ENCODE peak calls at places on chromosomes 16 and 17, in six cellular contexts. U is left colon, S is NCI-H1436, A is H7, T is heart right ventricle, N is left cardiac atrium. Q is an unnamed sample.
A peak's percentile ranks its signal among the peaks of the same experiment; 100 is the strongest.

GRCh38 chr17:979539-980405 is at the start of gene NXN:
- DNase-seq in N (peak; percentile 88), T (peak; percentile 85), U (peak; percentile 72), A (peak; percentile 99), S (peak; percentile 59), Q (peak; percentile 91)

GRCh38 chr17:64319531-64319930 is 56.5 kb upstream of the TEX2 start:
- DNase-seq in S (no peak), N (no peak), U (no peak), T (no peak), A (no peak), Q (no peak)

GRCh38 chr17:81404557-81405165 is 9.4 kb downstream of the BAHCC1 start:
- DNase-seq in N (no peak), A (no peak), U (no peak), S (no peak), T (no peak), Q (no peak)

GRCh38 chr16:675884-676564 is 553 bp downstream of the RHBDL1 start:
- DNase-seq in N (no peak), S (no peak), A (no peak), T (no peak), U (no peak), Q (no peak)

GRCh38 chr16:52436646-52437645 is 110.0 kb downstream of the TOX3 start:
- DNase-seq in A (no peak), S (no peak), U (no peak), N (no peak), T (no peak), Q (no peak)

GRCh38 chr17:82419471-82419995 is 1.1 kb upstream of the OGFOD3 start:
- DNase-seq in S (no peak), T (no peak), N (no peak), U (no peak), A (no peak), Q (no peak)

GRCh38 chr17:59284317-59284716 is 47.1 kb upstream of the YPEL2 start:
- DNase-seq in S (no peak), T (no peak), U (no peak), A (no peak), N (no peak), Q (no peak)

GRCh38 chr17:8875957-8876356 is 8.5 kb upstream of the PIK3R6 start:
- DNase-seq in S (no peak), U (no peak), A (peak; percentile 68), T (no peak), N (no peak), Q (no peak)

GRCh38 chr16:87483481-87483880 is 9.3 kb downstream of the ZCCHC14 start:
- DNase-seq in U (no peak), N (no peak), A (no peak), S (no peak), T (no peak), Q (no peak)

GRCh38 chr17:33369876-33370275 is 76.8 kb upstream of the ASIC2 start:
- DNase-seq in A (no peak), U (no peak), T (no peak), N (no peak), S (no peak), Q (no peak)

GRCh38 chr16:57653936-57654335 is 14.2 kb upstream of the ADGRG3 start:
- DNase-seq in U (no peak), N (no peak), T (no peak), A (peak; percentile 71), S (no peak), Q (no peak)

GRCh38 chr16:14957576-14958322 is 17.1 kb upstream of the PDXDC1 start:
- DNase-seq in U (no peak), S (no peak), A (peak; percentile 45), T (no peak), N (no peak), Q (peak; percentile 83)

GRCh38 chr17:13435230-13435629 is 166.5 kb downstream of the HS3ST3A1 start:
- DNase-seq in A (no peak), N (no peak), T (no peak), U (no peak), S (no peak), Q (no peak)

GRCh38 chr17:29241015-29241963 is 5.4 kb upstream of the CRYBA1 start:
- DNase-seq in S (no peak), T (no peak), N (peak; percentile 60), U (no peak), A (peak; percentile 66), Q (no peak)

GRCh38 chr16:54291107-54291980 is 4.8 kb upstream of the IRX3 start:
- DNase-seq in A (peak; percentile 74), S (no peak), U (no peak), N (no peak), T (no peak), Q (no peak)

GRCh38 chr16:23803591-23804123 is 32.1 kb upstream of the PRKCB start:
- DNase-seq in N (peak; percentile 42), U (peak; percentile 72), T (peak; percentile 23), S (peak; percentile 40), A (peak; percentile 75), Q (peak; percentile 88)

GRCh38 chr17:30517786-30518185 is 40.6 kb downstream of the GOSR1 start:
- DNase-seq in U (no peak), N (no peak), A (no peak), S (no peak), T (no peak), Q (no peak)

GRCh38 chr16:61409604-61410003 is 626.6 kb downstream of the CDH8 start:
- DNase-seq in S (no peak), T (no peak), A (no peak), U (no peak), N (no peak), Q (no peak)

GRCh38 chr17:17538417-17539391 is 42.5 kb upstream of the RASD1 start:
- DNase-seq in N (no peak), S (peak; percentile 59), A (no peak), U (peak; percentile 73), T (no peak), Q (peak; percentile 61)

GRCh38 chr17:1460233-1460632 is 4.2 kb upstream of the CRK start:
- DNase-seq in A (peak; percentile 41), T (peak; percentile 83), U (peak; percentile 86), N (peak; percentile 80), S (no peak), Q (peak; percentile 88)

GRCh38 chr16:7998789-7999453 is 591.4 kb downstream of the TMEM114 start:
- DNase-seq in N (no peak), S (no peak), T (no peak), A (no peak), U (no peak), Q (no peak)

GRCh38 chr17:61324540-61324868 is 75.1 kb upstream of the TBX2 start:
- DNase-seq in T (no peak), S (no peak), A (no peak), U (no peak), N (no peak), Q (no peak)

GRCh38 chr17:78677303-78678219 is 100.4 kb upstream of the DNAH17 start:
- DNase-seq in S (no peak), U (no peak), N (no peak), A (no peak), T (no peak), Q (no peak)

GRCh38 chr16:14300631-14301149 is 229.6 kb downstream of the MRTFB start:
- DNase-seq in U (peak; percentile 77), T (peak; percentile 78), N (peak; percentile 74), A (peak; percentile 51), S (peak; percentile 49), Q (peak; percentile 81)